ENCODE peak calls at places on chromosomes 11 and 22, in four cellular contexts. P, V, U and S are unnamed samples.

GRCh38 chr11:129573161-129573560 is 197.5 kb downstream of the BARX2 start:
- DNase-seq in U (no peak), V (no peak), P (no peak), S (no peak)

GRCh38 chr22:23533328-23533762 is 46.7 kb downstream of the IGLL1 start:
- DNase-seq in P (no peak), U (peak), V (no peak), S (peak)

GRCh38 chr11:86800076-86800955 is at the start of gene PRSS23:
- DNase-seq in U (peak), V (peak), P (no peak), S (peak)

GRCh38 chr11:118853693-118854092 is 30.0 kb upstream of the CXCR5 start:
- DNase-seq in V (no peak), P (no peak), U (no peak), S (no peak)

GRCh38 chr11:17733261-17733660 is 1.3 kb upstream of the KCNC1 start:
- DNase-seq in U (no peak), P (no peak), V (no peak), S (no peak)

GRCh38 chr22:36324414-36324813 is 63.4 kb downstream of the MYH9 start:
- DNase-seq in P (no peak), V (peak), U (no peak), S (no peak)

GRCh38 chr11:69637601-69637955 is 3.4 kb upstream of the CCND1 start:
- DNase-seq in U (peak), V (no peak), P (no peak), S (peak)

GRCh38 chr22:43094085-43094484 is 4.9 kb upstream of the TTLL1 start:
- DNase-seq in V (peak), P (no peak), U (peak), S (no peak)

GRCh38 chr11:76674517-76675400 is 4.2 kb upstream of the LRRC32 start:
- DNase-seq in P (no peak), U (no peak), V (no peak), S (no peak)

GRCh38 chr11:211295-211694 is 3.8 kb downstream of the RIC8A start:
- DNase-seq in U (no peak), V (no peak), P (no peak), S (no peak)

GRCh38 chr11:124724854-124725718 is 14.7 kb upstream of the NRGN start:
- DNase-seq in P (no peak), V (no peak), U (no peak), S (peak)

GRCh38 chr22:33028191-33028700 is 29.9 kb downstream of the SYN3 start:
- DNase-seq in V (no peak), U (peak), P (no peak), S (peak)

GRCh38 chr11:67382481-67383136 is 9.2 kb upstream of the RAD9A start:
- DNase-seq in V (peak), U (peak), P (peak), S (peak)

GRCh38 chr11:94753630-94754029 is 14.5 kb upstream of the AMOTL1 start:
- DNase-seq in V (no peak), P (no peak), U (no peak), S (no peak)

GRCh38 chr11:62664405-62665074 is 470 bp downstream of the C11orf98 start:
- DNase-seq in P (no peak), U (peak), V (no peak), S (peak)

GRCh38 chr11:85823816-85824215 is 12.9 kb upstream of the SYTL2 start:
- DNase-seq in U (no peak), P (peak), V (no peak), S (no peak)

GRCh38 chr22:45612451-45612901 is 59.2 kb upstream of the ATXN10 start:
- DNase-seq in V (peak), P (peak), U (peak), S (peak)

GRCh38 chr11:66956689-66957290 is 1.4 kb downstream of the PC start:
- DNase-seq in P (no peak), V (peak), U (peak), S (peak)

GRCh38 chr22:24059121-24059520 is 48.0 kb downstream of the CABIN1 start:
- DNase-seq in U (no peak), P (no peak), V (no peak), S (no peak)

GRCh38 chr11:85114786-85115185 is 512.4 kb downstream of the DLG2 start:
- DNase-seq in U (no peak), P (no peak), V (no peak), S (no peak)

GRCh38 chr11:12800032-12800671 is 125.9 kb downstream of the TEAD1 start:
- DNase-seq in P (no peak), V (no peak), U (peak), S (peak)

GRCh38 chr11:12397953-12398352 is 20.6 kb downstream of the PARVA start:
- DNase-seq in V (no peak), P (no peak), U (peak), S (peak)

GRCh38 chr11:87675993-87676392 is 499.2 kb downstream of the RAB38 start:
- DNase-seq in V (no peak), U (no peak), P (no peak), S (no peak)

GRCh38 chr11:117814766-117815261 is 9.7 kb downstream of the FXYD2 start:
- DNase-seq in V (peak), U (peak), P (peak), S (peak)